ENCODE peak calls at places on chromosome 2, in nine cellular contexts. One of them, this sample, is unnamed.
A peak's percentile ranks its signal among the peaks of the same experiment; 100 is the strongest.

GRCh38 chr2:173436088-173436487 is 81.4 kb downstream of the CDCA7 start:
- DNase-seq in GM12892: no peak
- DNase-seq in IMR-90: no peak
- DNase-seq in stomach: no peak
- DNase-seq in esophagus muscularis mucosa: no peak
- DNase-seq in breast epithelium: no peak
- DNase-seq in heart left ventricle: no peak
- DNase-seq in Peyer's patch: no peak
- DNase-seq in A549: no peak
- DNase-seq in this sample: no peak

GRCh38 chr2:221153226-221153625 is 418.9 kb downstream of the EPHA4 start:
- DNase-seq in GM12892: no peak
- DNase-seq in IMR-90: no peak
- DNase-seq in stomach: no peak
- DNase-seq in esophagus muscularis mucosa: no peak
- DNase-seq in breast epithelium: no peak
- DNase-seq in heart left ventricle: no peak
- DNase-seq in Peyer's patch: no peak
- DNase-seq in A549: no peak
- DNase-seq in this sample: no peak

GRCh38 chr2:100365434-100365833 is 43.1 kb upstream of the LONRF2 start:
- DNase-seq in GM12892: no peak
- DNase-seq in IMR-90: peak; percentile 93
- DNase-seq in stomach: peak; percentile 44
- DNase-seq in esophagus muscularis mucosa: no peak
- DNase-seq in breast epithelium: no peak
- DNase-seq in heart left ventricle: peak; percentile 12
- DNase-seq in Peyer's patch: no peak
- DNase-seq in A549: no peak
- DNase-seq in this sample: no peak

GRCh38 chr2:67240507-67240906 is 156.6 kb upstream of the ETAA1 start:
- DNase-seq in GM12892: no peak
- DNase-seq in IMR-90: peak; percentile 53
- DNase-seq in stomach: no peak
- DNase-seq in esophagus muscularis mucosa: no peak
- DNase-seq in breast epithelium: no peak
- DNase-seq in heart left ventricle: no peak
- DNase-seq in Peyer's patch: no peak
- DNase-seq in A549: no peak
- DNase-seq in this sample: no peak

GRCh38 chr2:39584283-39584972 is 81.3 kb upstream of the TMEM178A start:
- DNase-seq in GM12892: no peak
- DNase-seq in IMR-90: peak; percentile 82
- DNase-seq in stomach: no peak
- DNase-seq in esophagus muscularis mucosa: no peak
- DNase-seq in breast epithelium: no peak
- DNase-seq in heart left ventricle: no peak
- DNase-seq in Peyer's patch: no peak
- DNase-seq in A549: no peak
- DNase-seq in this sample: no peak

GRCh38 chr2:43090317-43090716 is 136.1 kb downstream of the ZFP36L2 start:
- DNase-seq in GM12892: no peak
- DNase-seq in IMR-90: no peak
- DNase-seq in stomach: no peak
- DNase-seq in esophagus muscularis mucosa: no peak
- DNase-seq in breast epithelium: no peak
- DNase-seq in heart left ventricle: no peak
- DNase-seq in Peyer's patch: no peak
- DNase-seq in A549: no peak
- DNase-seq in this sample: no peak

GRCh38 chr2:239868556-239869181 is 156.5 kb downstream of the NDUFA10 start:
- DNase-seq in GM12892: no peak
- DNase-seq in IMR-90: no peak
- DNase-seq in stomach: no peak
- DNase-seq in esophagus muscularis mucosa: peak; percentile 77
- DNase-seq in breast epithelium: peak; percentile 22
- DNase-seq in heart left ventricle: no peak
- DNase-seq in Peyer's patch: no peak
- DNase-seq in A549: no peak
- DNase-seq in this sample: no peak

GRCh38 chr2:70974592-70974991 is 3.8 kb upstream of the ANKRD53 start:
- DNase-seq in GM12892: no peak
- DNase-seq in IMR-90: no peak
- DNase-seq in stomach: no peak
- DNase-seq in esophagus muscularis mucosa: peak; percentile 55
- DNase-seq in breast epithelium: no peak
- DNase-seq in heart left ventricle: no peak
- DNase-seq in Peyer's patch: no peak
- DNase-seq in A549: no peak
- DNase-seq in this sample: no peak

GRCh38 chr2:31475692-31476091 is 61.1 kb upstream of the XDH start:
- DNase-seq in GM12892: no peak
- DNase-seq in IMR-90: peak; percentile 76
- DNase-seq in stomach: no peak
- DNase-seq in esophagus muscularis mucosa: no peak
- DNase-seq in breast epithelium: no peak
- DNase-seq in heart left ventricle: no peak
- DNase-seq in Peyer's patch: no peak
- DNase-seq in A549: no peak
- DNase-seq in this sample: no peak

GRCh38 chr2:108583903-108584520 is 49.7 kb downstream of the LIMS1 start:
- DNase-seq in GM12892: peak; percentile 38
- DNase-seq in IMR-90: peak; percentile 87
- DNase-seq in stomach: peak; percentile 70
- DNase-seq in esophagus muscularis mucosa: no peak
- DNase-seq in breast epithelium: no peak
- DNase-seq in heart left ventricle: peak; percentile 74
- DNase-seq in Peyer's patch: no peak
- DNase-seq in A549: peak; percentile 72
- DNase-seq in this sample: no peak

GRCh38 chr2:112541315-112542122 is 746 bp upstream of the POLR1B start:
- DNase-seq in GM12892: no peak
- DNase-seq in IMR-90: peak; percentile 48
- DNase-seq in stomach: no peak
- DNase-seq in esophagus muscularis mucosa: peak; percentile 93
- DNase-seq in breast epithelium: peak; percentile 54
- DNase-seq in heart left ventricle: peak; percentile 74
- DNase-seq in Peyer's patch: peak; percentile 84
- DNase-seq in A549: peak; percentile 69
- DNase-seq in this sample: peak; percentile 84
- TF ChIP-seq POLR2A in GM12892: peak; percentile 90
- TF ChIP-seq POLR2A in IMR-90: peak; percentile 61
- TF ChIP-seq POLR2A in stomach: no peak
- TF ChIP-seq POLR2A in esophagus muscularis mucosa: no peak
- TF ChIP-seq POLR2A in breast epithelium: no peak
- TF ChIP-seq POLR2A in heart left ventricle: no peak
- TF ChIP-seq POLR2A in Peyer's patch: peak; percentile 30
- TF ChIP-seq POLR2A in A549: peak; percentile 52
- TF ChIP-seq POLR2A in this sample: no peak

GRCh38 chr2:169717691-169718063 is 16.0 kb upstream of the KLHL23 start:
- DNase-seq in GM12892: no peak
- DNase-seq in IMR-90: no peak
- DNase-seq in stomach: no peak
- DNase-seq in esophagus muscularis mucosa: no peak
- DNase-seq in breast epithelium: no peak
- DNase-seq in heart left ventricle: no peak
- DNase-seq in Peyer's patch: no peak
- DNase-seq in A549: no peak
- DNase-seq in this sample: no peak

GRCh38 chr2:169715379-169716228 is 18.0 kb upstream of the KLHL23 start:
- DNase-seq in GM12892: no peak
- DNase-seq in IMR-90: peak; percentile 41
- DNase-seq in stomach: peak; percentile 83
- DNase-seq in esophagus muscularis mucosa: no peak
- DNase-seq in breast epithelium: no peak
- DNase-seq in heart left ventricle: no peak
- DNase-seq in Peyer's patch: peak; percentile 65
- DNase-seq in A549: no peak
- DNase-seq in this sample: no peak

GRCh38 chr2:169718930-169719504 is 14.6 kb upstream of the KLHL23 start:
- DNase-seq in GM12892: no peak
- DNase-seq in IMR-90: no peak
- DNase-seq in stomach: no peak
- DNase-seq in esophagus muscularis mucosa: no peak
- DNase-seq in breast epithelium: no peak
- DNase-seq in heart left ventricle: no peak
- DNase-seq in Peyer's patch: no peak
- DNase-seq in A549: no peak
- DNase-seq in this sample: no peak

GRCh38 chr2:169716229-169716886 is 17.3 kb upstream of the KLHL23 start:
- DNase-seq in GM12892: no peak
- DNase-seq in IMR-90: peak; percentile 83
- DNase-seq in stomach: peak; percentile 30
- DNase-seq in esophagus muscularis mucosa: no peak
- DNase-seq in breast epithelium: no peak
- DNase-seq in heart left ventricle: no peak
- DNase-seq in Peyer's patch: peak; percentile 75
- DNase-seq in A549: no peak
- DNase-seq in this sample: no peak

DNA sequence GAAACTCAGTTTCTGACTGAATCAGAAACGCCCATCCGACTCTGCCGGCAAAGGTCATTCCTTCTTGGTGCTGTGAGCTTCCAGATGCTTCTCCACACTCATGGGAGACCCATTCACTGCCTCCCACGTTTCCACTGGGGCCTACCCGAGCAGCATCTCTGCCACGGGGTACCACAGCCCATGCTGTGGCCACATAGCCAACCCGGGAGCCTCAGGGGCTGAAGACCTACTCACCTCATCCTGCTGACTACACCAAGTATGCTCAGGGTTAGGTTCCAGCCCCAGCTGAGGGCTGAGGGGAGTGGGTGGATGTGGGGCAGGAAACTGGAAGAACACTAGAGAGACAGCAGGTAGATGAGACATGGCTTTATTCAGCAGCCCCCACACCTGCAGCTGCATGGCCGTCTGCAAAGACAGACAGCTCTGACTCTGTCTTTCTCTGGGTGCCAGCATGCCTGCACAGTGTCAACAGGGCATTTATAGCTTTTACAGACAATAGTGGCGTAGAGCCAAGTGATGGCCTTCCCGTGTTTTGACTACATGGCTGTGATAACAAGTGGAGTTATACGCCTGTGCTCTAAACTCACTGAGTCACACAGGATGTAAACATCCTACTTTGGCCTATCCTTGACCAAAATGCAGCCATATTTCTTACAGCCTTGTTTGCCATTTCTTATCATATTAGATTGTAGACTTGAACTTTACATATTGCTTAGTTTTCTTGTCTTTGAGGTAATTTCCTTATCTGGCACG is 16.5 kb upstream of the KLHL23 start:
- DNase-seq in GM12892: no peak
- DNase-seq in IMR-90: peak; percentile 28
- DNase-seq in stomach: no peak
- DNase-seq in esophagus muscularis mucosa: no peak
- DNase-seq in breast epithelium: no peak
- DNase-seq in heart left ventricle: no peak
- DNase-seq in Peyer's patch: peak; percentile 56
- DNase-seq in A549: no peak
- DNase-seq in this sample: no peak
- TF ChIP-seq POLR2A in GM12892: no peak
- TF ChIP-seq POLR2A in IMR-90: no peak
- TF ChIP-seq POLR2A in stomach: no peak
- TF ChIP-seq POLR2A in esophagus muscularis mucosa: no peak
- TF ChIP-seq POLR2A in breast epithelium: no peak
- TF ChIP-seq POLR2A in heart left ventricle: no peak
- TF ChIP-seq POLR2A in Peyer's patch: no peak
- TF ChIP-seq POLR2A in A549: no peak
- TF ChIP-seq POLR2A in this sample: no peak

DNA sequence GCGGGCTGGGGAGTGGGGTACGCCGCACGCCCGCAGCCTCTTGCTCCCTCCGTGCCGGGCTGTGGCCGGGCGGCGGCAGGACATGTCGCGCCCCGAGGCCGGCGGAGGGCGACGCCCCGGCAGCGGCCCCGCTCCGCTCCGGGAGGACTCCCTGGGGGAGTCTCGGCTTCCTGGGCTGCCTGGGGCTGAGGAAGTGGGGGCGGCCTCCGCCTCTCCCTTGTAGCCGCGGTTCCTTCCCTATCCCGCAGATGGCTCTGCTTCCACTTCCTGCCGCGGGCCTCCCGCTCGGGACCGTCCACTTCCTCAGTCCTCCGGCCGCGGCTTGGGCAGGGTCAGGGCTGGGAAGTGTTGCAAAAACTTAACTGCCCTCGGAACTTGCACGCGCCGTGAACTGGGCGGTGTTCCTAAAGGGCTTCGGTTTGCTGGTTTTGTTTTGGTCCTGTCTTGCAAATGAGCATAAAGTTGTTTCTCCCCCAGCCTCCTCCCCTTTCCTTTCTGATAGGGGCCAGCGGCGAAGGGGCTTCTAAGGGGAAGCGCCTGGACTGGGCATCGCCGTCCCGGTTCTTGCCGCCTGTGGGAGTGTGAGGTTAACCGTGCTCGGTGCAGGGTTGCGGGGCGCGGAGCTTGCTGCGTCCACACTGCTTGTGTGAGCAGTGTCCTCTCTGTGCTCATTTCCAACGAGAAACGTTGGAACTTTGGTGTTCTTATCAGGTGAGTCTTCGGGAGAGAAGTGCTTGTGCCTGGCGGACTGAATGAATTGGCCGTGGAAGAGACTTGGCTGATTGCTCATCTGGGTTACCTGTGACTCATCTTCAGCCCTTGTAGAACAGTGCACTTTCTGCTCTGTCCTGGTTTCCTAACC is 600 bp downstream of the RALB start:
- DNase-seq in GM12892: no peak
- DNase-seq in IMR-90: peak; percentile 78
- DNase-seq in stomach: peak; percentile 79
- DNase-seq in esophagus muscularis mucosa: peak; percentile 96
- DNase-seq in breast epithelium: peak; percentile 79
- DNase-seq in heart left ventricle: peak; percentile 89
- DNase-seq in Peyer's patch: peak; percentile 82
- DNase-seq in A549: peak; percentile 64
- DNase-seq in this sample: peak; percentile 92
- TF ChIP-seq POLR2A in GM12892: no peak
- TF ChIP-seq POLR2A in IMR-90: no peak
- TF ChIP-seq POLR2A in stomach: no peak
- TF ChIP-seq POLR2A in esophagus muscularis mucosa: no peak
- TF ChIP-seq POLR2A in breast epithelium: no peak
- TF ChIP-seq POLR2A in heart left ventricle: no peak
- TF ChIP-seq POLR2A in Peyer's patch: peak; percentile 34
- TF ChIP-seq POLR2A in A549: no peak
- TF ChIP-seq POLR2A in this sample: no peak

DNA sequence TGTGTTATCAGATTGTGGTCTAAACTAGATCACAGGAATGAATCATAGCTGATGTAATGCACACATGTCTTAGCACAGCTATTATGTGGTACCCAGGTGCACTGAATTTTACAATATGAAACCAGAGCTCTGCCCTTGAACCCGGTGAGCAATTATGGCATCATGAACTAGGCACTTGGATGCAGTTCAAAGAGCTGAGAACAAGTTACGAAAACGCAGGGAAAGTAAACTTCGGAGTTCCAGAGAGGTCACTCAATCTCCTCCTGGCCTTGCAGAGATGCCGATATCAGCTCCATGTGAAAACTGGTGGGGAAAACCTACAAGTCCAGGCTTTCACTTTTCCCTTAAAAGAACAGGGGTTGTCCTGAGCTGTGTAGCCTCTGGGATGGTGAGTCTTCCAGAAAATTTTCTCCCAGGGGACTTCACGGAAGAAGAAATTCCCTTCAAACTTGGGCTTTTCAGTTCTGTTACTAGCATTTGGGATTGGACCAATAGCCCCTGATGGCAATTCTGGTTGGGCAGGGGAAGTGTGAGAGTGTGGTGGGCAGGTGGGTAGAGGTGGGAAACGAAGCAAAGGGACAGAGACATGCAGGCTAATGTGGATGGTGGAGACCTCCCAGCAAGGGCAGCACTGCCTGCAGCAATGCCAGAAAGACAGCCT is 71.1 kb upstream of the SH3BP4 start:
- DNase-seq in GM12892: no peak
- DNase-seq in IMR-90: peak; percentile 100
- DNase-seq in stomach: peak; percentile 54
- DNase-seq in esophagus muscularis mucosa: no peak
- DNase-seq in breast epithelium: no peak
- DNase-seq in heart left ventricle: no peak
- DNase-seq in Peyer's patch: no peak
- DNase-seq in A549: peak; percentile 33
- DNase-seq in this sample: no peak
- TF ChIP-seq POLR2A in GM12892: no peak
- TF ChIP-seq POLR2A in IMR-90: peak; percentile 30
- TF ChIP-seq POLR2A in stomach: no peak
- TF ChIP-seq POLR2A in esophagus muscularis mucosa: no peak
- TF ChIP-seq POLR2A in breast epithelium: no peak
- TF ChIP-seq POLR2A in heart left ventricle: no peak
- TF ChIP-seq POLR2A in Peyer's patch: no peak
- TF ChIP-seq POLR2A in A549: no peak
- TF ChIP-seq POLR2A in this sample: no peak

This sample was measured in suprapubic skin.